ENCODE peak calls at places on chromosomes 5 and 9, in eight cellular contexts. X is HuH-7; P is CD8-positive, alpha-beta T cell; U is brain microvascular endothelial cell; B is left ventricle myocardium inferior; Z is RWPE1; H is stimulated activated CD8-positive, alpha-beta memory T cell treated with anti-CD3 and anti-CD28 coated beads, Interleukin-12 subunit alpha, Interleukin-12 subunit beta, amount 100 ng/mL, for 4 hours; N is GM18507. M is an unnamed sample.

GRCh38 chr5:52727568-52727967 is 60.1 kb upstream of the ITGA1 start:
- DNase-seq in X (no peak), P (no peak), U (peak; percentile 85), B (peak; percentile 16), Z (peak; percentile 70), H (no peak), N (no peak), M (peak; percentile 19)

GRCh38 chr9:128919409-128919808 is 1.4 kb upstream of the PHYHD1 start:
- DNase-seq in X (peak; percentile 48), P (no peak), U (no peak), B (no peak), Z (no peak), H (no peak), N (no peak), M (no peak)

GRCh38 chr5:154296525-154297159 is 106.1 kb downstream of the GALNT10 start:
- DNase-seq in X (no peak), P (no peak), U (no peak), B (no peak), Z (no peak), H (no peak), N (no peak), M (no peak)

GRCh38 chr5:53479656-53480473 is 564 bp upstream of the FST start:
- DNase-seq in X (peak; percentile 23), P (no peak), U (peak; percentile 28), B (peak; percentile 71), Z (peak; percentile 74), H (no peak), N (no peak), M (peak; percentile 63)

GRCh38 chr9:14323083-14323968 is 9.4 kb upstream of the NFIB start:
- DNase-seq in X (no peak), P (no peak), U (no peak), B (no peak), Z (no peak), H (no peak), N (no peak), M (no peak)

GRCh38 chr5:175541264-175541663 is 62.9 kb downstream of the SFXN1 start:
- DNase-seq in X (no peak), P (no peak), U (no peak), B (no peak), Z (no peak), H (no peak), N (no peak), M (no peak)

GRCh38 chr5:43192558-43193170 is 639 bp downstream of the NIM1K start:
- DNase-seq in X (no peak), P (no peak), U (no peak), B (no peak), Z (no peak), H (no peak), N (no peak), M (no peak)

GRCh38 chr5:436641-436975 is 6.4 kb upstream of the EXOC3 start:
- DNase-seq in X (no peak), P (no peak), U (no peak), B (no peak), Z (no peak), H (no peak), N (no peak), M (no peak)

GRCh38 chr9:77892955-77893514 is 138.6 kb downstream of the GNAQ start:
- DNase-seq in X (no peak), P (no peak), U (no peak), B (no peak), Z (no peak), H (no peak), N (no peak), M (no peak)

GRCh38 chr5:31413030-31413812 is 118.7 kb downstream of the DROSHA start:
- DNase-seq in X (no peak), P (no peak), U (no peak), B (peak; percentile 33), Z (peak; percentile 29), H (no peak), N (no peak), M (no peak)

GRCh38 chr9:68747043-68747533 is 42.0 kb downstream of the PIP5K1B start:
- DNase-seq in X (no peak), P (no peak), U (no peak), B (no peak), Z (peak; percentile 8), H (no peak), N (no peak), M (no peak)

GRCh38 chr5:38541174-38541724 is 15.2 kb downstream of the LIFR start:
- DNase-seq in X (no peak), P (no peak), U (peak; percentile 46), B (no peak), Z (no peak), H (no peak), N (no peak), M (no peak)

GRCh38 chr9:99680191-99680590 is 141.5 kb upstream of the NR4A3 start:
- DNase-seq in X (no peak), P (no peak), U (peak; percentile 60), B (no peak), Z (no peak), H (no peak), N (no peak), M (no peak)

GRCh38 chr5:72379936-72380335 is 59.8 kb downstream of the PTCD2 start:
- DNase-seq in X (no peak), P (no peak), U (peak; percentile 34), B (no peak), Z (peak; percentile 78), H (no peak), N (no peak), M (no peak)

GRCh38 chr5:10111575-10111974 is 138.1 kb downstream of the ATPSCKMT start:
- DNase-seq in X (peak; percentile 11), P (no peak), U (peak; percentile 34), B (no peak), Z (peak; percentile 43), H (no peak), N (no peak), M (no peak)

GRCh38 chr9:38662763-38663593 is 42.6 kb upstream of the ANKRD18A start:
- DNase-seq in X (no peak), P (no peak), U (peak; percentile 47), B (no peak), Z (no peak), H (no peak), N (no peak), M (no peak)